ENCODE peak calls at places on chromosomes 12 and 14, in four cellular contexts. One of them, this sample, is unnamed.

GRCh38 chr14:96256420-96256819 is 410 bp downstream of the BDKRB1 start:
- DNase-seq in K562: no peak
- DNase-seq in stomach: no peak
- DNase-seq in upper lobe of left lung: no peak
- DNase-seq in this sample: no peak

GRCh38 chr14:61460853-61461611 is 139.7 kb downstream of the PRKCH start:
- DNase-seq in stomach: no peak
- DNase-seq in upper lobe of left lung: no peak
- DNase-seq in K562: peak; percentile 12
- DNase-seq in this sample: no peak

GRCh38 chr12:130617219-130617618 is 98.9 kb downstream of the RIMBP2 start:
- DNase-seq in upper lobe of left lung: no peak
- DNase-seq in stomach: no peak
- DNase-seq in K562: no peak
- DNase-seq in this sample: no peak

GRCh38 chr14:19771895-19772430 is 1.3 kb upstream of the OR4M1 start:
- DNase-seq in upper lobe of left lung: no peak
- DNase-seq in stomach: no peak
- DNase-seq in K562: no peak
- DNase-seq in this sample: no peak

GRCh38 chr12:50351120-50352043 is 45.0 kb downstream of the FAM186A start:
- DNase-seq in stomach: peak; percentile 52
- DNase-seq in upper lobe of left lung: no peak
- DNase-seq in K562: peak; percentile 85
- DNase-seq in this sample: no peak

GRCh38 chr12:40393031-40393430 is 168.2 kb downstream of the LRRK2 start:
- DNase-seq in upper lobe of left lung: no peak
- DNase-seq in stomach: no peak
- DNase-seq in K562: no peak
- DNase-seq in this sample: no peak

GRCh38 chr12:107352347-107353081 is 259.2 kb upstream of the CRY1 start:
- DNase-seq in K562: no peak
- DNase-seq in upper lobe of left lung: no peak
- DNase-seq in stomach: no peak
- DNase-seq in this sample: no peak

GRCh38 chr12:1272132-1272531 is 281.1 kb downstream of the ERC1 start:
- DNase-seq in upper lobe of left lung: no peak
- DNase-seq in K562: no peak
- DNase-seq in stomach: no peak
- DNase-seq in this sample: no peak

GRCh38 chr14:59189281-59189821 is 884 bp downstream of the DAAM1 start:
- DNase-seq in stomach: no peak
- DNase-seq in upper lobe of left lung: no peak
- DNase-seq in K562: peak; percentile 11
- DNase-seq in this sample: no peak

GRCh38 chr14:60183724-60184596 is 18.8 kb upstream of the DHRS7 start:
- DNase-seq in K562: peak; percentile 11
- DNase-seq in upper lobe of left lung: no peak
- DNase-seq in stomach: no peak
- DNase-seq in this sample: no peak

GRCh38 chr14:34461334-34462131 is 507 bp downstream of the SPTSSA start:
- DNase-seq in stomach: peak; percentile 59
- DNase-seq in K562: peak; percentile 59
- DNase-seq in upper lobe of left lung: peak; percentile 63
- DNase-seq in this sample: peak; percentile 82

GRCh38 chr14:35116242-35116641 is 5.5 kb downstream of the PPP2R3C start:
- DNase-seq in stomach: no peak
- DNase-seq in K562: no peak
- DNase-seq in upper lobe of left lung: no peak
- DNase-seq in this sample: no peak

GRCh38 chr12:13203028-13203922 is 6.7 kb downstream of the EMP1 start:
- DNase-seq in upper lobe of left lung: no peak
- DNase-seq in stomach: no peak
- DNase-seq in K562: peak; percentile 8
- DNase-seq in this sample: peak; percentile 82

GRCh38 chr14:54251356-54251755 is 145.5 kb upstream of the CDKN3 start:
- DNase-seq in K562: no peak
- DNase-seq in stomach: peak; percentile 66
- DNase-seq in upper lobe of left lung: no peak
- DNase-seq in this sample: no peak

GRCh38 chr12:4274396-4274959 is 916 bp downstream of the CCND2 start:
- DNase-seq in K562: peak; percentile 26
- DNase-seq in upper lobe of left lung: no peak
- DNase-seq in stomach: no peak
- DNase-seq in this sample: peak; percentile 81

GRCh38 chr12:113119980-113120669 is 15.4 kb downstream of the RASAL1 start:
- DNase-seq in K562: no peak
- DNase-seq in stomach: no peak
- DNase-seq in upper lobe of left lung: no peak
- DNase-seq in this sample: no peak

GRCh38 chr12:47207829-47208248 is 128.1 kb upstream of the AMIGO2 start:
- DNase-seq in upper lobe of left lung: no peak
- DNase-seq in K562: no peak
- DNase-seq in stomach: no peak
- DNase-seq in this sample: no peak

GRCh38 chr14:39426605-39427004 is 5.6 kb downstream of the FBXO33 start:
- DNase-seq in K562: no peak
- DNase-seq in upper lobe of left lung: no peak
- DNase-seq in stomach: no peak
- DNase-seq in this sample: no peak

GRCh38 chr12:70196732-70197361 is 46.4 kb upstream of the CNOT2 start:
- DNase-seq in K562: no peak
- DNase-seq in stomach: no peak
- DNase-seq in upper lobe of left lung: no peak
- DNase-seq in this sample: no peak

GRCh38 chr12:32126720-32127119 is 20.1 kb downstream of the BICD1 start:
- DNase-seq in K562: no peak
- DNase-seq in stomach: no peak
- DNase-seq in upper lobe of left lung: no peak
- DNase-seq in this sample: no peak

DNA sequence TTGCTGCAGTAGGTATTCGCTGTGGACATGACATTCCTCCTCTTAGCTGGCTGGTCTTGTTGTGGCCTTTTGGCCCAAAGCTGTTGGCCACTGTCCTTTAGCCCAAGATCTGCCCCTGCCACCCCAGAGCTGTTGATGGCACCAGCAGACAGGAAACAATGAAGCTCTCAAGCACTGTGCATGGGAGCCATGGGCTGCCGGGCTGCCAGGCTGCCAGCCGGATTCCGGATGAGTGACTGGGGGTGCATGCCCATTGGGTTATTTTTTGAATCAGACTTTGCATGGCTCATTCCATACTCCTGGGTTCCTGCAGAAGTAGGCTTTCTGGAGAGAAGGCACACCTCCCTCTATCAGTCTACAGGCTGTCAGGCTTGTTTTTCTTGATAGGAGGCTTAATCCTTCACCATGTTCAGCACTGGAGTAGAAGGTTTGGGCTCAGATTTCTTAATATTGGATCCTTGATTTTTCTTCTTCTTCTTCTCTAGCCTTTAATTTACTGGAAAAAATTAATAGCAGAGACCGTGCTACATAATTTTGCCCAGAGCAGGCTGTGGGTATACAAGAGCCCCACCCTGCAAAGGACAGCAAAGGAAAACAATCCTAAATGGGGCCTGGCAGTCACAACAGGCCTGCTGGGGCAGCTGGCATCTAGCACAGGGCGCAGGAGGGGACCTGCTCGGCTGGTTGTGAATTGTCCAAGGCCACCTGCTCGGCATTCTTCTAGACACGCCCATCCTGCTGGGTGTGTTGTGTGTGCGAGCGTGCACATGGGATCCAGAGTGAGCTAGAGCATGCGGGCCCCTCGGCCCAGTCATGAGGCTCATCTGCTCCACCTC is 32.2 kb downstream of the MAX start:
- DNase-seq in stomach: peak; percentile 81
- DNase-seq in K562: no peak
- DNase-seq in upper lobe of left lung: peak; percentile 76
- DNase-seq in this sample: no peak
- TF ChIP-seq POLR2AphosphoS5 in stomach: no peak
- TF ChIP-seq POLR2AphosphoS5 in K562: no peak
- TF ChIP-seq POLR2AphosphoS5 in upper lobe of left lung: no peak
- TF ChIP-seq POLR2AphosphoS5 in this sample: no peak

DNA sequence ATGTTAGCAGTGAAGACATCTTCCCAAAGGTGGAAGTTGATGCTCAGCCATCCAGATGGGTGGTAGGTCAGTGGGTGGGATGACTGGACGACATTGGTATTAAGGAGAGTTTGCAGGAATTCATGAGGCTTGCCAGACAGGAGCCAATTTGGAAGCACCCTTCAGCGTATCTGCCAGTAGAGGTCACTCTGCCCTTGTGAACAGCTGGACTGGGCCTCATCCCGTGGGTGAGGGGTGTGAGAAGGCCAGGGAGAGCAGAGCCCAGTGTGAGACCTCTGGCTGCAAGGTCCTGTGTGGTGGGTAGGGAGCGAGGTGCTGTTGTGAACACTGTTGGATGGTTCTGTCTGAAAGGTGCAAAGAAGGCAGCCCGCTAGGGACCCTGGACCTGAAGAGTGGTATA is 37.7 kb downstream of the SLC5A8 start:
- DNase-seq in K562: peak; percentile 17
- DNase-seq in upper lobe of left lung: peak; percentile 23
- DNase-seq in stomach: no peak
- DNase-seq in this sample: no peak
- TF ChIP-seq CTCF in K562: peak; percentile 54
- TF ChIP-seq CTCF in upper lobe of left lung: no peak
- TF ChIP-seq CTCF in stomach: no peak
- TF ChIP-seq CTCF in this sample: no peak

GRCh38 chr14:68249534-68250517 is 430.2 kb downstream of the RAD51B start:
- DNase-seq in stomach: no peak
- DNase-seq in upper lobe of left lung: no peak
- DNase-seq in K562: no peak
- DNase-seq in this sample: no peak
- TF ChIP-seq EP300 in stomach: no peak
- TF ChIP-seq EP300 in upper lobe of left lung: no peak
- TF ChIP-seq EP300 in K562: no peak
- TF ChIP-seq EP300 in this sample: peak; percentile 12

GRCh38 chr14:102757646-102758045 is 19.6 kb upstream of the TRAF3 start:
- DNase-seq in stomach: no peak
- DNase-seq in K562: no peak
- DNase-seq in upper lobe of left lung: no peak
- DNase-seq in this sample: no peak
- TF ChIP-seq POLR2AphosphoS5 in stomach: no peak
- TF ChIP-seq POLR2AphosphoS5 in K562: no peak
- TF ChIP-seq POLR2AphosphoS5 in upper lobe of left lung: no peak
- TF ChIP-seq POLR2AphosphoS5 in this sample: no peak

GRCh38 chr14:26454105-26454504 is 143.7 kb downstream of the NOVA1 start:
- DNase-seq in K562: no peak
- DNase-seq in stomach: no peak
- DNase-seq in upper lobe of left lung: no peak
- DNase-seq in this sample: no peak
- TF ChIP-seq CTCF in K562: no peak
- TF ChIP-seq CTCF in stomach: no peak
- TF ChIP-seq CTCF in upper lobe of left lung: no peak
- TF ChIP-seq CTCF in this sample: no peak

DNA sequence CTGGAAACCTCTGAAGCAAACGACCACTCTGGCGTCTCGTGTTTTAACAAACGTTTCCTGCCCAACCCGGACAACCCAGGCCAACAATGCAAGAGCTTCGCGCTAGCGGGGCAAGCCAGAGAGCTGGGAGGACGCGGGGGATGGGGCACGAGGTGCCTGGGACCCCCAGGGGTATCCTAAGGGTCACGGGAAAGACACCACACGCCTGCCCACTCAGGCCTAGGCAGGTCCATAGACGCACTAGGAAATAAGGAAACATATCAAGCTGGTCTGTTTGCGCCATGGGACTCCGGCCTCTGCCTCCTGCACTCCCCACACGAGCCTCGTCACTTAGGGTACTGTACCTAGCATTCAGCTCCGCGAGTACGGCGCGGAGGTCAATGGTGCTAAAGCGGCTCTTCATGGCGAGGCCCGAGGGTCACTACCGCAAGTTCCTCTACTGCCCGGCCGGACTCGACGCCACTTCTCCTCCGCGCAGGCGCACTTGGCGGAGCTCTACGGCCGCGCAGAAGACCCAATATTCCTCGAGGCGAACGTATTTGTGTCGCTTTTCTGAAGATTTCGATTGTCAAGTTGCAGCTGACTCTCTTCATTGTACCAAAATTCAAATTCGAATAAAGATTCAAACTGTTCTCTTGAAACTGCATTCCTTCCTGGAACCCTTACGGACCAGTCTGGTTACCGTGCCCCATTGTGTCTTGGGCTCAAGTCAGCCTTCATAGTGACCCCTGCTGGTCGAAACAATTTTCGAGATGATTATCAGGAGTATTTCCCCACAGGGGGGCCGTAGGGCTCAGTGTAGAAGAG is at the start of gene NEMF:
- DNase-seq in K562: peak; percentile 67
- DNase-seq in upper lobe of left lung: peak; percentile 85
- DNase-seq in stomach: peak; percentile 89
- DNase-seq in this sample: peak; percentile 92
- TF ChIP-seq EP300 in K562: no peak
- TF ChIP-seq EP300 in upper lobe of left lung: peak; percentile 10
- TF ChIP-seq EP300 in stomach: no peak
- TF ChIP-seq EP300 in this sample: no peak

DNA sequence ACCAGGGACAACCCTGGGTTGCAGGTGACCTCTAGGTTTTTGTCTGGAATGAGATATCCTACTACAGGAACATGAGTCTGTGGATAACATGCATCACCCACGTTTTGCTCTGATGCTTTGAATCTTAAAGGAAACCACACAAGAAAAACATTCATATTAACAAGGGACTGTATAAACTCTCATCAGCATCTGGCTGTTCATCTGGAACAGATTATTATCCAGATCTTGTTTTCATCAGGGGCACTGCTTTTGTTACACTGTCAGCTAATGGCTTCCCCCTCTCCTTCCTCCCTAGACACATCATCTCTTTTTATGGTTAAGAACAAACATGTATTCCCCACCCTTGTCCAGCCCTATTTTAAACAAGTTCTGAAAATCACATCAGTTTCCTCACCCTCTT is 1095.7 kb downstream of the AACS start:
- DNase-seq in K562: no peak
- DNase-seq in upper lobe of left lung: no peak
- DNase-seq in stomach: no peak
- DNase-seq in this sample: no peak
- TF ChIP-seq POLR2AphosphoS5 in K562: no peak
- TF ChIP-seq POLR2AphosphoS5 in upper lobe of left lung: no peak
- TF ChIP-seq POLR2AphosphoS5 in stomach: no peak
- TF ChIP-seq POLR2AphosphoS5 in this sample: no peak

GRCh38 chr12:14554281-14555008 is 13.2 kb downstream of the PLBD1 start:
- DNase-seq in upper lobe of left lung: peak; percentile 94
- DNase-seq in stomach: peak; percentile 92
- DNase-seq in K562: no peak
- DNase-seq in this sample: peak; percentile 87
- TF ChIP-seq CTCF in upper lobe of left lung: no peak
- TF ChIP-seq CTCF in stomach: no peak
- TF ChIP-seq CTCF in K562: no peak
- TF ChIP-seq CTCF in this sample: no peak